ENCODE peak calls at places on chromosomes 13 and 19, in five cellular contexts. X is mesendoderm, N is cardiac fibroblast, H is hepatocyte, W is IMR-90. G is an unnamed sample.

GRCh38 chr13:98484289-98485219 is 92.4 kb downstream of the STK24 start:
- DNase-seq in X (peak), N (peak), H (peak), W (peak), G (peak)

GRCh38 chr13:101783554-101783953 is 331.1 kb downstream of the ITGBL1 start:
- DNase-seq in X (no peak), N (no peak), H (no peak), W (no peak), G (no peak)

GRCh38 chr19:18519962-18520847 is 1.7 kb downstream of the ELL start:
- DNase-seq in X (peak), N (peak), H (peak), W (peak), G (peak)

GRCh38 chr19:29507081-29507860 is 18.5 kb upstream of the VSTM2B start:
- DNase-seq in X (no peak), N (no peak), H (no peak), W (no peak), G (no peak)

GRCh38 chr19:20964798-20965197 is 41.7 kb downstream of the ZNF85 start:
- DNase-seq in X (peak), N (no peak), H (no peak), W (no peak), G (no peak)

GRCh38 chr13:91546865-91547264 is 148.4 kb downstream of the GPC5 start:
- DNase-seq in X (no peak), N (no peak), H (no peak), W (peak), G (no peak)

GRCh38 chr19:44747739-44748425 is 626 bp upstream of the BCL3 start:
- DNase-seq in X (peak), N (peak), H (peak), W (peak), G (no peak)

GRCh38 chr13:37429976-37430375 is 168.6 kb downstream of the POSTN start:
- DNase-seq in X (no peak), N (peak), H (no peak), W (peak), G (peak)

GRCh38 chr19:21691656-21692055 is 75.7 kb downstream of the ZNF100 start:
- DNase-seq in X (no peak), N (no peak), H (no peak), W (no peak), G (no peak)

GRCh38 chr13:27172495-27172842 is 858 bp upstream of the USP12 start:
- DNase-seq in X (no peak), N (peak), H (no peak), W (peak), G (no peak)

GRCh38 chr13:40813662-40814454 is 24.4 kb downstream of the SLC25A15 start:
- DNase-seq in X (peak), N (peak), H (peak), W (peak), G (no peak)

GRCh38 chr19:3324405-3324856 is 42.0 kb upstream of the NFIC start:
- DNase-seq in X (peak), N (peak), H (no peak), W (no peak), G (no peak)

GRCh38 chr19:35153701-35154534 is 617 bp upstream of the FXYD5 start:
- DNase-seq in X (peak), N (peak), H (peak), W (no peak), G (no peak)

GRCh38 chr19:5572556-5573286 is 5.0 kb upstream of the TINCR start:
- DNase-seq in X (no peak), N (no peak), H (no peak), W (no peak), G (no peak)

GRCh38 chr19:575527-576506 is 3.4 kb downstream of the BSG start:
- DNase-seq in X (no peak), N (peak), H (peak), W (peak), G (no peak)

GRCh38 chr19:14764401-14764800 is 14.0 kb downstream of the ADGRE2 start:
- DNase-seq in X (no peak), N (no peak), H (no peak), W (no peak), G (no peak)

GRCh38 chr19:35714601-35715354 is 3.0 kb upstream of the KMT2B start:
- DNase-seq in X (peak), N (no peak), H (no peak), W (no peak), G (no peak)

GRCh38 chr19:3857449-3858003 is 11.3 kb downstream of the ZFR2 start:
- DNase-seq in X (no peak), N (no peak), H (no peak), W (no peak), G (no peak)

GRCh38 chr13:108549989-108550388 is 79.4 kb upstream of the MYO16 start:
- DNase-seq in X (no peak), N (no peak), H (no peak), W (no peak), G (no peak)

GRCh38 chr13:68727165-68727564 is 1380.5 kb upstream of the ATXN8OS start:
- DNase-seq in X (no peak), N (no peak), H (no peak), W (peak), G (peak)

GRCh38 chr19:6738726-6739389 is 622 bp upstream of the TRIP10 start:
- DNase-seq in X (peak), N (peak), H (peak), W (peak), G (no peak)

GRCh38 chr13:83377486-83377885 is 504.8 kb downstream of the SLITRK1 start:
- DNase-seq in X (no peak), N (peak), H (no peak), W (peak), G (no peak)

GRCh38 chr13:76016799-76017198 is 380.7 kb downstream of the LMO7 start:
- DNase-seq in X (peak), N (peak), H (peak), W (peak), G (no peak)

GRCh38 chr19:39127812-39128510 is 2.4 kb downstream of the PAK4 start:
- DNase-seq in X (no peak), N (no peak), H (no peak), W (no peak), G (no peak)

GRCh38 chr19:1851581-1852293 is 3.5 kb upstream of the REXO1 start:
- DNase-seq in X (no peak), N (no peak), H (no peak), W (no peak), G (no peak)

GRCh38 chr19:49489601-49490167 is 2.3 kb downstream of the RPL13A start:
- DNase-seq in X (no peak), N (no peak), H (no peak), W (no peak), G (no peak)

GRCh38 chr13:97904059-97904458 is 49.4 kb upstream of the IPO5 start:
- DNase-seq in X (no peak), N (no peak), H (no peak), W (no peak), G (no peak)

GRCh38 chr13:37194428-37194861 is 89.0 kb upstream of the CSNK1A1L start:
- DNase-seq in X (no peak), N (peak), H (no peak), W (peak), G (peak)

GRCh38 chr19:2488942-2489731 is 13.2 kb downstream of the GADD45B start:
- DNase-seq in X (peak), N (peak), H (peak), W (no peak), G (no peak)

GRCh38 chr13:99992912-99993311 is 11.3 kb downstream of the ZIC2 start:
- DNase-seq in X (no peak), N (no peak), H (no peak), W (no peak), G (peak)

GRCh38 chr13:93744886-93745285 is 518.3 kb downstream of the GPC6 start:
- DNase-seq in X (no peak), N (no peak), H (no peak), W (no peak), G (no peak)

GRCh38 chr13:105670179-105671015 is 865.1 kb downstream of the EFNB2 start:
- DNase-seq in X (no peak), N (no peak), H (peak), W (no peak), G (no peak)

GRCh38 chr19:19554074-19555023 is 16.3 kb downstream of the CILP2 start:
- DNase-seq in X (peak), N (peak), H (peak), W (peak), G (peak)

GRCh38 chr13:103282571-103283450 is 216.6 kb upstream of the SLC10A2 start:
- DNase-seq in X (peak), N (peak), H (peak), W (peak), G (peak)

GRCh38 chr13:78978381-78978998 is 319.5 kb upstream of the OBI1 start:
- DNase-seq in X (peak), N (peak), H (peak), W (peak), G (peak)

GRCh38 chr13:93233997-93234416 is 7.4 kb downstream of the GPC6 start:
- DNase-seq in X (peak), N (no peak), H (peak), W (no peak), G (no peak)

GRCh38 chr19:53558404-53558803 is 20.5 kb downstream of the ZNF331 start:
- DNase-seq in X (no peak), N (no peak), H (no peak), W (no peak), G (no peak)

GRCh38 chr13:101892296-101892695 is 439.8 kb downstream of the ITGBL1 start:
- DNase-seq in X (no peak), N (no peak), H (no peak), W (no peak), G (peak)

GRCh38 chr19:45016388-45017314 is 15.4 kb downstream of the RELB start:
- DNase-seq in X (peak), N (peak), H (peak), W (peak), G (peak)

DNA sequence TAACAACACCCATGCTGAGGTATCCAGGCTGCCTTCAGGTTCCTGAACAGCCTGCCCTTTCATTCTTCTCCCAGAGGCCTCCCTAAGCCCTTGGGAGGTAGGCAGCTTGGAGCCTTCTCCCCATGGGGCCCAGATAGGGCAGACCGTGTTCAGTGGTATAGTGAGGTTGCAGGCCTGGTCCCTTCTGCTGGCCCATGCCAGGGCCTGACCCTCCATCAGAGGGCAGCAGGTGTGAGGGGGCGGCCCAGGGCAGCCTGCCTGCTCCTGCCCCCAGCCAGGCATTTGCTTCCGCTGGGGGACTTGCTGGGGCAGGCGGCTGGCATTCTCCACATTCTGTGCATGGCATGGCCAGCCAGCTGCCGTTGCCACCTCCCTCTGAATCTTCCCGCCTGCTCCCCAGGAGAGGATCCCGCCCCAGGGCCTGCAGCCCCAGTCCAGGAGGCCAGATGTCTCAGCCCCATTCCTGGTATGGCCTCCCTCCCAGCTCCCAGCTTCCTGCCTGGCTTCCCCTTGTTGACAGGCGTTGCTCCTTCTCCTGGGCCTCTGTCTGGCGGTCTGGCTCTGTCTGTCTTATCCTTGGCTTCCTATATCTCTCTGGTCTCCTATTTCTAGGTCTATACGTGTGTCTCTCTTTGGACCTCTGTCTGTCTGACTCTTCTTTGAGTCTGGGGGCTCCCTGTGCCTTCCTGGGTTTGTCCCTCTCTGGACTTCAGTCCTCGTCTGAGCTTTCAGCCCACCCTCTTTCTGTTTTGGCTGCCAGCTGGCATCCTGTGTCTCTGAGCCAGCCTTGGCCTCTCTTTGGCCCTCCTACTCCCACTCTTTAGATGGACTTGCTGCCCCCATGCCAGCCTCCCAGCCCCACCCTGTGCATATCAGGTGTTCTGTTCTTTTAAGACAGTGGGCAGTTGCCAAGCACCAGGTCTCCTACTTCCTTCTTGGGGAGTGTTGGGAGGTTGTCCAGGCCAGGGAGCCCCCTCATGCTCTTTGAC is 9.1 kb downstream of the CIC start:
- DNase-seq in X (no peak), N (peak), H (peak), W (no peak), G (no peak)
- H3K4me3 ChIP-seq in X (no peak), N (no peak), H (no peak), W (no peak), G (no peak)

GRCh38 chr13:113731192-113732175 is 27.5 kb upstream of the TMEM255B start:
- DNase-seq in X (no peak), N (no peak), H (no peak), W (no peak), G (no peak)

GRCh38 chr13:113728571-113729054 is 30.4 kb upstream of the TMEM255B start:
- DNase-seq in X (no peak), N (no peak), H (no peak), W (no peak), G (no peak)

GRCh38 chr13:113730145-113730750 is 28.8 kb upstream of the TMEM255B start:
- DNase-seq in X (no peak), N (no peak), H (no peak), W (no peak), G (no peak)

GRCh38 chr13:113730831-113731191 is 28.2 kb upstream of the TMEM255B start:
- DNase-seq in X (no peak), N (no peak), H (no peak), W (no peak), G (no peak)

GRCh38 chr13:113729329-113730019 is 29.6 kb upstream of the TMEM255B start:
- DNase-seq in X (no peak), N (no peak), H (no peak), W (no peak), G (no peak)
- H3K4me3 ChIP-seq in X (no peak), N (no peak), H (no peak), W (no peak), G (no peak)

DNA sequence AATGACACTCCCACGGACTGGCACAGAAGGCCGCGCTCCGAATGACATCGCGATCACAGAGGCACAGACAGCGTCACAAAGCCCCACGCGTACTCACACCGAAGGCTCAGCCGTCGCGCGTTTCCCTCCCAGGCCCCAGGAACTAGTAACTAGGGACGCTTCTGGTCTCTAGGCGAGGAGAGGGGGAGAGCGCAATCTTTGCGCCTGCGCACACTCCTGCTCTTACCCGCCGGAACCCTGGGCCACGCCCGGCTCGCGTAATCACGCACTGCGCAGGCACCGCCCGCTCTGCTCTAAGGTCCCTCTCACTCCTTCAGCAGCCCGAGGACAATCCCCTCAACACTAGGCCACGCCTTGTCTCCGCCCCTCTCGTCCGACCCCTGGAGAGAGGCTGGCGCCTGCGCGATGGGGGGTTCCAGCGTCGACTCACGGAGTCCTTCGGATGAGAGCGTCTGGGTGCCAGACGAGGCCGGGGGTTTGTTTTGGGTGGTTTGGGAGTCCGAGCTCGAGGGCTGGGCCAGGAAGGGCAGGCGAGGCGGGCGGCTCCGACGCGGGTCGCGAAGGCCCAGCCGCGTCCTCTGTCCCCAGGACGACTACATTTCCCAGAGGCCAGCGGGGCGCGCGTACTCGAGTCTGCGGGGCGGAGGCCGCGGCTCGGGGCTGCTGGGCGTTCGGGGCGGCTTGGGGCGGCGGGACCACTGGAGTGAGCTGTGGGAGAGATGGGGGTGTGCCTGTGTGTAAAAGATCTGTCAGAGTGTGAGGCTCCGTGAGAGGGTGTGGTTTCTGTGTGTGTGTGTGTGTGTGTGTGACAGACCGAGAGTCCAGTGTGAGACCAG is at the start of gene ZNF471:
- DNase-seq in X (peak), N (peak), H (peak), W (peak), G (peak)
- H3K4me3 ChIP-seq in X (peak), N (peak), H (peak), W (peak), G (peak)

DNA sequence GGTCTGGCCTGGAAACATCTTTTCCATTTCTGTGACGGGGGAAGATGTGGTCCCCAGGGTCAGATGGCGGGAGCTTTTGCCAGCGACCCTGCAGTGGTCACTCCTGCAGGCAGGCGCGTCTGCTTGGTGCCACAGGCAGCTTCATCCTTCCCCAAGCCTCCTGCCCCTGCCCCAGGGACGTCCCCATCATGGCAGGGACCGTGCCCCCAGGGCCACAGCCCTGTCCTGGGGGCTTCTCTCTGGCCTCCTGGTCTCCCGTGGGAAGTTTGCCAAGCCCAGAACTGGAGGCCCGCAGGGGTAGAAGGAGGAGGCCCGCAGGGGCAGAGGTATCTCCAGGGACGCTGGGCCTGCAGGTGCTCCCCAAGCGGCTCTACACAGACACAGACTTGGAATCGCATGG is 47.5 kb downstream of the TMEM255B start:
- DNase-seq in X (no peak), N (no peak), H (no peak), W (no peak), G (no peak)
- H3K4me3 ChIP-seq in X (no peak), N (no peak), H (no peak), W (no peak), G (no peak)

GRCh38 chr19:17510220-17510993 is 1.0 kb upstream of the PGLS start:
- DNase-seq in X (no peak), N (peak), H (no peak), W (no peak), G (no peak)
- H3K4me3 ChIP-seq in X (peak), N (peak), H (peak), W (peak), G (peak)

G was measured in astrocyte of the cerebellum.